ENCODE peak calls at places on chromosomes 7 and 10, in four cellular contexts. Q, W, J and I are unnamed samples.
A peak's percentile ranks its signal among the peaks of the same experiment; 100 is the strongest.

GRCh38 chr7:101222275-101222830 is 4.4 kb downstream of the ZNHIT1 start:
- DNase-seq in Q (no peak), J (no peak), W (no peak), I (no peak)

GRCh38 chr7:158620418-158620817 is 32.8 kb upstream of the PTPRN2 start:
- DNase-seq in W (no peak), Q (no peak), J (no peak), I (no peak)

GRCh38 chr7:90579181-90579688 is 16.9 kb upstream of the CDK14 start:
- DNase-seq in W (peak; percentile 17), J (no peak), Q (no peak), I (no peak)

GRCh38 chr7:3120513-3120912 is 76.8 kb upstream of the CARD11 start:
- DNase-seq in J (no peak), W (no peak), Q (no peak), I (no peak)

GRCh38 chr10:12832096-12832495 is 169.4 kb downstream of the CCDC3 start:
- DNase-seq in Q (no peak), W (no peak), J (no peak), I (no peak)

GRCh38 chr7:20152057-20152456 is 65.1 kb downstream of the MACC1 start:
- DNase-seq in J (no peak), W (no peak), Q (no peak), I (no peak)

GRCh38 chr10:122331615-122332446 is 42.7 kb upstream of the PLEKHA1 start:
- DNase-seq in W (no peak), J (no peak), Q (peak; percentile 93), I (no peak)

GRCh38 chr10:80154978-80155695 is 22.6 kb downstream of the PLAC9 start:
- DNase-seq in Q (no peak), W (no peak), J (no peak), I (no peak)

GRCh38 chr7:52825611-52826010 is 209.8 kb upstream of the POM121L12 start:
- DNase-seq in W (no peak), J (no peak), Q (no peak), I (no peak)

GRCh38 chr10:29285624-29286051 is 3.2 kb upstream of the LYZL1 start:
- DNase-seq in W (no peak), Q (no peak), J (no peak), I (no peak)

GRCh38 chr7:161786-162185 is 30.6 kb upstream of the FAM20C start:
- DNase-seq in W (no peak), J (no peak), Q (no peak), I (no peak)

GRCh38 chr7:125059861-125060456 is 130.3 kb upstream of the POT1 start:
- DNase-seq in J (no peak), Q (no peak), W (no peak), I (no peak)

GRCh38 chr7:152914014-152914844 is 154.7 kb downstream of the ACTR3B start:
- DNase-seq in J (no peak), Q (no peak), W (no peak), I (no peak)

GRCh38 chr10:70740441-70741288 is 44.5 kb downstream of the TBATA start:
- DNase-seq in W (no peak), Q (no peak), J (no peak), I (no peak)

GRCh38 chr7:57646219-57646900 is 196.4 kb downstream of the ZNF716 start:
- DNase-seq in J (no peak), W (no peak), Q (no peak), I (no peak)

GRCh38 chr10:57983226-57983870 is 284.3 kb downstream of the IPMK start:
- DNase-seq in J (no peak), Q (no peak), W (no peak), I (no peak)

GRCh38 chr7:28315565-28316420 is 96.5 kb upstream of the CREB5 start:
- DNase-seq in W (no peak), J (no peak), Q (no peak), I (no peak)

GRCh38 chr7:68865351-68865885 is 732.9 kb upstream of the AUTS2 start:
- DNase-seq in Q (no peak), W (no peak), J (no peak), I (no peak)

GRCh38 chr7:43905954-43906326 is 456 bp downstream of the URGCP start:
- DNase-seq in J (peak; percentile 49), Q (peak; percentile 14), W (peak; percentile 45), I (peak; percentile 56)

GRCh38 chr7:36906956-36907355 is 182.7 kb upstream of the AOAH start:
- DNase-seq in Q (peak; percentile 2), W (no peak), J (no peak), I (no peak)

GRCh38 chr7:19117081-19117869 is at the start of gene TWIST1:
- DNase-seq in Q (no peak), W (no peak), J (peak; percentile 65), I (peak; percentile 66)

GRCh38 chr7:233456-234035 is 41.2 kb downstream of the FAM20C start:
- DNase-seq in W (no peak), J (no peak), Q (no peak), I (no peak)

GRCh38 chr7:135666156-135666555 is 3.8 kb downstream of the STMP1 start:
- DNase-seq in W (no peak), Q (peak; percentile 64), J (no peak), I (no peak)
- TF ChIP-seq ELF4 in W (no peak), Q (no peak), J (no peak), I (no peak)

DNA sequence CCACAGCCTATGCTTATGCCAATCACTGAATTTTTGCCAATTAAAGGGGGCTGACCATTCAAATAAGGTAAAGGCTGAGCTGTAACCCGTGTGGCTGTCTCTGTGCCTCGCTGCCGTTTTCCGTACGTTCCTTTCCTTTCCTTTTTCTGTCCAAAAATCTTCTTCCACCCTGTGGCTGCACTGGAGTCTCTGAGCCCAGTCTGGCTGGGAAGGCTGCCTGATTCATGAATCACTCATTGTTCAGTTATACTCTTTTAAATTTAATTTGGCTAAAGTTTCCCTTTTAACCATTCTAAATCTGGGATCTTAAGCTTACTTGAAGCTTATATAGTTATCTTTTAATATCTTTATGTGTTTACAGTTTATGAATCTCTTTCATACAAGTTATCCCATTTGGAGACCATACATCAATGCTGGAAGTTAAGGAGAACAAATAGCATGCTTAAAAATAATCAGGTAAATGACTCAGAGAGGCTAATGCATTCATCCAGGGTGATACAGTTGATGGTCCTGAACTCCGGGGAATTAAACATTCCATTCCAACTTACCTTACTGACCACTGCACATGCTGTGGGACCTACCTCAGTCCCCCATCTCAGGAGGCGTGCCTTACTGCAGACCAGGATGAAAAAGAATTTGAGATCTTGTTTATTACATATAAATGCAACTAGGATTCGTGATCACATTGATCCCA is 385.3 kb upstream of the ADARB2 start:
- DNase-seq in J (no peak), Q (no peak), W (no peak), I (no peak)
- TF ChIP-seq ELF4 in J (no peak), Q (no peak), W (no peak), I (no peak)

DNA sequence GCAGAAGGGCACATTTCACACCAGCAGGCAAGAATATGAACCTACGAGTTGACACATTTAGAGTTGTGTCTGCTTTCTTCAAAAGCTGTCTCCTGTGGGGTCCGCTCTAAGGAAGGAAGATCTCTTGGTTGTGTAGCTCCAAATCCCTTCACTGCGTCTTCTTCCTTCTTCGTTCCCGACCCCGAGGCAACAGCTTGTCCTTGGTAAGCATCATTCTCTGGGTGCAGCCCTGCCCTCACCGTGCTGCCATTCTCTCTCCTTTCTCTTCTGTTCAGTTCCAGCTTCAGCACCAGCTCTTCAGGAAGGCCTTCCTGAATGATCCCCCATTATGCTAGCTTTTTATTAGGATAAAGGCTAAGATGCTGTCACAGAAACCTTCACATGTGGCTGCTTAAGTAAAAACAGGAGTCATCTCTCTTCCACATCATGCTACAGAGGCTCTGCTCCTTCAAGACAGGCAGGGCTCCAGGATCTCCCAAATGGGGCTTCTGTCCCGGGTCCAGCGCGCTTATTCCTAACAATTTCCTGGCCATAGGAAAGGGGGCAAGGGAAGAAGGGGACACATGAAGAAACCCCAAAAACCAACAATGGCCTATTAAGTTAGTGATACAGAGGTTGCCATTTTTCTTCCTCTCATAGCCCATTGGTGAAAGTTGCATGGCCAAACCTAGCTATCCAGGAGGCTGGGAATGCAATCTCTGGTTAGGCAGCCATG is 52.2 kb upstream of the SHH start:
- DNase-seq in W (no peak), Q (no peak), J (no peak), I (no peak)
- TF ChIP-seq ELF4 in W (no peak), Q (no peak), J (no peak), I (no peak)

DNA sequence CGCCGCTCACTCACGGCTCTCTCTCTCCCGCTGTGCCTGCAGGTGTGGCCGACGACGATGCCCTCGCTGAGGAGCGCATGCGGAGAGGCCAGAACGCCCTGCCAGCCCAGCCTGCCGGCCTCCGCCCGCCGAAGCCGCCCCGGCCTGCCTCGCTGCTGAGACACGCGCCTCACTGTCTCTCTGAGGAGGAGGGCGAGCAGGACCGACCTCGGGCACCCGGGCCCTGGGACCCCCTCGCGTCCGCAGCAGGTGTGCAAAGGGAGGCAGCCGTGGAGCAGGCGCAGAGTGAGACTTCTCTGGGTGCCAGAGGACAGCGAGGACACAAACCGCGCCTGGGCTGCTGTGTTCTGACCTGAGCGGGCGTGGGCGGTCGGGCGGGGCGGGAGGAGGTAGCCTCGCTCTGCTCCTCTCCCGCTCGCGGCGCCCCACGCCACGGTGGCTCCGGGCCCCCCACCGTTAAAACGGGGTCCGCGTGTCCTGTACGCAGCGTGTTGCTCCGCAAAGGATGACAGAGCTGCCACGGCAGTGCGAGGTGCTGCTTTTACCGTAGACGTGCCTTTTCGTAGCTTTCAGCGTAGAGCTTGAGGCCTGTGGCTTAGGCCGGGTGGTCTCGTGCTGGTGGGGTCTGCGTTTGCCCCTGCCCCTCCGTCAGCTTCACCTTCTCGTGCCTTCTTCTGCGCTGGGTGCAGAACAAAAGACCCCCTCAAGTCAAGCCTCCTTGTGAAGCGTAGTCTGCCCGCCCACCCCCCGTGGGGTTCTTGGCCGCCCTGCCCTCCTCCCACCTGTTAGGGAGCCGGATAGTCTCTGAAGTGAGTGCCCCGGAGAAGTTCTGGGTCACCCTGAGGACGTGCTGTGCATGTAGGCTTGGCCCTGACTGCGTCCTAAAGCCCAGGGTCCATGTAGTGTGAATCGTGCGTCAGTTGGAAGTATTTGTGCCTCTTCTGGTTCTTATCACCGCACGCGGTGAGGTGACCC is 73.2 kb downstream of the DNAJB6 start:
- DNase-seq in J (no peak), Q (no peak), W (no peak), I (no peak)
- TF ChIP-seq ELF4 in J (no peak), Q (no peak), W (no peak), I (no peak)

GRCh38 chr7:128885370-128886187 is 22.9 kb downstream of the ATP6V1F start:
- DNase-seq in W (no peak), Q (no peak), J (no peak), I (no peak)

GRCh38 chr7:128886391-128887168 is 23.9 kb downstream of the ATP6V1F start:
- DNase-seq in J (no peak), Q (no peak), W (peak; percentile 47), I (no peak)

GRCh38 chr7:128882134-128882533 is 19.5 kb downstream of the ATP6V1F start:
- DNase-seq in J (no peak), Q (no peak), W (no peak), I (no peak)

GRCh38 chr7:128883622-128884549 is 21.2 kb downstream of the ATP6V1F start:
- DNase-seq in Q (peak; percentile 44), J (peak; percentile 95), W (peak; percentile 92), I (peak; percentile 92)

GRCh38 chr7:128884561-128885369 is 22.1 kb downstream of the ATP6V1F start:
- DNase-seq in J (no peak), W (no peak), Q (no peak), I (no peak)
- TF ChIP-seq ELF4 in J (no peak), W (no peak), Q (no peak), I (no peak)